ENCODE peak calls at places on chromosomes 12 and 14, in seven cellular contexts. A is AG10803, Q is glutamatergic neuron, P is IMR-90, K is Calu3, U is stomach, I is astrocyte. J is an unnamed sample.

GRCh38 chr12:70080577-70080976 is 162.7 kb upstream of the CNOT2 start:
- DNase-seq in Q (no peak), I (no peak), U (no peak), P (no peak), A (no peak), K (no peak), J (no peak)

GRCh38 chr12:27703720-27704452 is 6.7 kb upstream of the MRPS35 start:
- DNase-seq in Q (peak), I (peak), U (peak), A (peak), P (peak), K (peak), J (no peak)

GRCh38 chr12:113369391-113369790 is 11.0 kb downstream of the PLBD2 start:
- DNase-seq in Q (no peak), K (no peak), P (no peak), A (no peak), I (no peak), U (no peak), J (no peak)

GRCh38 chr12:12715459-12716150 is 1.6 kb upstream of the CDKN1B start:
- DNase-seq in P (no peak), A (no peak), U (no peak), K (no peak), Q (peak), I (peak), J (no peak)

GRCh38 chr14:24392327-24393098 is 6.3 kb upstream of the NYNRIN start:
- DNase-seq in K (peak), A (peak), P (peak), I (peak), U (no peak), Q (no peak), J (no peak)

GRCh38 chr14:87756661-87757060 is 236.3 kb downstream of the GALC start:
- DNase-seq in Q (no peak), K (no peak), I (no peak), A (no peak), P (no peak), U (no peak), J (no peak)

GRCh38 chr14:95597784-95598204 is 62.9 kb downstream of the GLRX5 start:
- DNase-seq in Q (peak), U (no peak), K (no peak), A (peak), I (peak), P (peak), J (no peak)

GRCh38 chr12:71415336-71416231 is 24.0 kb upstream of the LGR5 start:
- DNase-seq in I (peak), Q (no peak), P (peak), A (peak), K (peak), U (no peak), J (no peak)

GRCh38 chr12:92593734-92594402 is 108.9 kb upstream of the PLEKHG7 start:
- DNase-seq in A (peak), P (peak), U (peak), K (peak), I (peak), Q (no peak), J (no peak)

GRCh38 chr14:72699852-72700257 is 194.0 kb downstream of the DPF3 start:
- DNase-seq in P (peak), K (no peak), I (peak), Q (no peak), U (no peak), A (peak), J (no peak)

GRCh38 chr14:20662968-20663731 is 21.2 kb upstream of the RNASE4 start:
- DNase-seq in P (peak), A (peak), I (peak), K (peak), Q (peak), U (peak), J (no peak)

GRCh38 chr12:91663331-91663998 is 480.8 kb upstream of the DCN start:
- DNase-seq in A (no peak), I (no peak), U (no peak), Q (no peak), P (no peak), K (no peak), J (no peak)

GRCh38 chr14:75279739-75280447 is 1.3 kb downstream of the FOS start:
- DNase-seq in K (peak), P (peak), A (peak), I (no peak), Q (peak), U (no peak), J (no peak)

GRCh38 chr12:110001596-110001995 is 2.4 kb downstream of the ANKRD13A start:
- DNase-seq in I (peak), U (no peak), K (no peak), Q (no peak), A (peak), P (peak), J (no peak)

GRCh38 chr12:115963030-115963480 is 314.4 kb downstream of the MED13L start:
- DNase-seq in Q (no peak), P (peak), U (no peak), K (no peak), A (peak), I (peak), J (no peak)

GRCh38 chr14:103284574-103285467 is 49.2 kb upstream of the EIF5 start:
- DNase-seq in A (peak), U (no peak), K (peak), I (no peak), Q (no peak), P (peak), J (no peak)

GRCh38 chr14:64692597-64693350 is 11.4 kb upstream of the PLEKHG3 start:
- DNase-seq in A (no peak), P (no peak), K (no peak), I (no peak), U (peak), Q (no peak), J (no peak)

GRCh38 chr14:63555572-63555971 is 12.4 kb upstream of the PPP2R5E start:
- DNase-seq in K (no peak), A (no peak), U (no peak), P (no peak), Q (no peak), I (no peak), J (no peak)

DNA sequence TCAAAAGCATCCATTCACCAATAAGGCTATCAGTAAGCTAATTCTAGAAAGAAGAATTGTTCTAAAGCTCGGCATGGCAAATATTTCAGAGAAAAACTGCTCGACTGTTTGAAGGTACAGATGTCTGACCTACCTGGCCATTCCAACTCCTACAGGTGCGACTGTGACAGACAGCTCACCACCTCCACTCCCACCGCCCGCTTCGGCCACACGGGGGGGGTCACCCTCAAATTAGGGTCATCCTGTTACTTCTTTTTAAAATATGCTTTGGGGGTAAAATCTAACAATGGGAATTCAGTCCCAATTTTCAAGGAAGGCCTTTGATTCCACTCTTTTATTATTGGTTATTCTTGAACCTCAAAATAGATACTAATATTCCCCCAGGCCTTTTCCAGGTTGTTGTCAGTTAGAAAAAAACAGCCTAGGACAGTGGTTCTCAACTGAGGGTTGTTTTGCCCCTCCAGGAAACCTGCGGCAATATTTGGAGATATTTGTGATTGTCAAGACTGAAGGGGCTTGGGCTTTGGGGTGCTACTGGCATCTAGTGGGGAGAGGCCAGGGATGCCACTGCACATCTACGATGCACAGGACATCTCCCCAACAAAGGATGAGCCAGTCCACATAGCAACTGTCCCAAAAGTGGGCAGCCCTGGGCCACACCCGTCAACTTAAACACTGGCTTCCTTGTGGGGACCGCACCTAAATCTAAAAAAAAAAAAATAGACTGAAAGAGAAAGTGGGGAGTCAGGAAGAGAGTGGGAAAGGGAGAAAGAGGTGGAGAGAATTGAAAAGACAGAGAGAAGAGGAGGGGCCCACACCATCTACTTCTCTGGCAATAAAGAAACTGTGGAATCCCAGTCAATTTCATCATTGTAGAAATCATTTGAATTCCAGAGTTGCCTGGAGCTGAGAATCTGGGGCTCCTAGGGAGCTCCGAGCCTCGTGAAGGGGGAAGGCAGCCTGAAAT is 81.0 kb downstream of the BCL11B start:
- DNase-seq in K (no peak), U (no peak), A (no peak), I (no peak), Q (no peak), P (no peak), J (no peak)
- TF ChIP-seq CTCF in K (no peak), U (no peak), A (peak), I (no peak), Q (no peak), P (no peak), J (peak)

GRCh38 chr12:49037111-49037946 is 18.8 kb upstream of the PRKAG1 start:
- DNase-seq in U (no peak), Q (no peak), I (no peak), A (no peak), K (no peak), P (no peak), J (peak)
- TF ChIP-seq CTCF in U (no peak), Q (no peak), I (no peak), A (no peak), K (no peak), P (no peak), J (no peak)

GRCh38 chr12:14960548-14961465 is 594 bp downstream of the ARHGDIB start:
- DNase-seq in K (peak), P (peak), I (peak), Q (no peak), U (no peak), A (no peak), J (no peak)
- TF ChIP-seq CTCF in K (no peak), P (no peak), I (no peak), Q (no peak), U (no peak), A (no peak), J (no peak)

GRCh38 chr14:77707355-77707723 is 484 bp downstream of the ALKBH1 start:
- DNase-seq in P (peak), A (peak), U (no peak), Q (no peak), K (peak), I (peak), J (no peak)
- TF ChIP-seq CTCF in P (peak), A (peak), U (no peak), Q (no peak), K (peak), I (peak), J (peak)

DNA sequence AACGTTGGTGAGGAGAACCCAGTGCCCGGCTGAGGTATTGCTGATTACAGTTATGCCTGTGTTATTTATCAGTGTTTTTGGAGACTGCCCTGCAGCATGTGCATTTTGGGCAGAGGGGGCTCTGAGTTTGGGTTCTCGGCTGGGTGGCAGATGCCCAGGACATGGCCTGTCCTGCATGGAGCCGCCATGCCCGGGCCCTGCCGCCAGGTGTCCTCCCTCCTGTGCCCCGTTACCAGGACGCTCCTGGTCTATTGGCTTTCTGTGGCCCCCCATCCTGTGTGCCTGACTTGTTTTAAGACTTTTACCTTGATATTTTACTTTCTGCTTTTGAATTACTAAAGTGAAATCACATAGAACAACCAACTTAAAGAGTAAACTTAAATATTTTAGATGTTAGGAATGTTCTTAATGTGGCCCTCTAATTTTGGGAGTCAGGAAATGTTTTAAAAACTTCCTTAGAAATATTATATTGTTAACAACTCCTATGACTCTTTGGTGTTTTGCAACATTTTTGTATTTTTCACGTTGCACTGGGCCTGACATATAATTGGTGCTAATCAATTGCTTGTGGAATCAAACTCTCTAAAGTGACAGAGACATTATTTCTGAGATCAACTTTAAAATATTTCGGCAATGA is 51.8 kb downstream of the PRIMA1 start:
- DNase-seq in K (peak), A (no peak), Q (no peak), P (no peak), U (peak), I (no peak), J (no peak)
- TF ChIP-seq CTCF in K (peak), A (peak), Q (peak), P (no peak), U (peak), I (no peak), J (peak)

DNA sequence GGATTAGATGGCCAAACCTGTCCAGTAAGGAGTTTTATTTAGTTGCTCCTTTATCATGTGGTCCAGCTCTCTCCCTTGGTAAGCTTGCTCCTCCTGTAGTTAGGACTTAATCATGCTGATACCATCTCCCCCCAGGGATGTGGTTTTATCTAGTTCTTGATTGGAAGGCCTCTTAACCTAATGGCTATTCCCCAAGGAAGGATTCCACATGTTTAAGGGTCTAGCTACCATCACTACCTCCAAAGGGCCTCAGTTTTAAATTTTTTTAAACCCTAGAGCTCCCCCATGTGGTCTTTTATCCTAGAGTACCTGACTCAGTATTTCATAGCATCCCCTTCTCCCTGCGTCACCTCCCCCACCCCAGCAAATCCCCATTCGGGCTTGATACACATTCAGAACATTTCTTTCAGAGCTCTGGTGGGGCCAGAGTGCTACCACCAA is 22.5 kb downstream of the MAP3K12 start:
- DNase-seq in P (no peak), A (no peak), K (no peak), U (no peak), Q (no peak), I (no peak), J (no peak)
- TF ChIP-seq CTCF in P (peak), A (peak), K (no peak), U (no peak), Q (peak), I (no peak), J (peak)

GRCh38 chr14:38256358-38256840 is 506 bp upstream of the CLEC14A start:
- DNase-seq in U (no peak), Q (no peak), A (peak), K (no peak), I (no peak), P (peak), J (no peak)
- TF ChIP-seq CTCF in U (no peak), Q (no peak), A (peak), K (no peak), I (no peak), P (no peak), J (no peak)

J was measured in chondrocyte.